ENCODE peak calls at places on chromosome 17, in eight cellular contexts. One of them, this sample, is unnamed.

GRCh38 chr17:17840751-17841591 is 4.2 kb upstream of the SREBF1 start:
- DNase-seq in A549: no peak
- DNase-seq in stomach: no peak
- DNase-seq in suprapubic skin: no peak
- DNase-seq in esophagus squamous epithelium: no peak
- DNase-seq in uterus: no peak
- DNase-seq in ovary: peak; percentile 33
- DNase-seq in heart left ventricle: peak; percentile 59
- DNase-seq in this sample: no peak

GRCh38 chr17:17443173-17443572 is 33.6 kb upstream of the MED9 start:
- DNase-seq in stomach: no peak
- DNase-seq in uterus: no peak
- DNase-seq in esophagus squamous epithelium: no peak
- DNase-seq in suprapubic skin: peak; percentile 43
- DNase-seq in heart left ventricle: no peak
- DNase-seq in ovary: no peak
- DNase-seq in A549: no peak
- DNase-seq in this sample: no peak

GRCh38 chr17:77308768-77309726 is 168.3 kb downstream of the SEC14L1 start:
- DNase-seq in uterus: peak; percentile 52
- DNase-seq in heart left ventricle: no peak
- DNase-seq in suprapubic skin: no peak
- DNase-seq in ovary: no peak
- DNase-seq in stomach: no peak
- DNase-seq in A549: no peak
- DNase-seq in esophagus squamous epithelium: no peak
- DNase-seq in this sample: no peak

GRCh38 chr17:4485676-4486646 is 12.7 kb upstream of the SPNS2 start:
- DNase-seq in uterus: no peak
- DNase-seq in heart left ventricle: no peak
- DNase-seq in ovary: no peak
- DNase-seq in esophagus squamous epithelium: no peak
- DNase-seq in stomach: no peak
- DNase-seq in suprapubic skin: no peak
- DNase-seq in A549: no peak
- DNase-seq in this sample: no peak

GRCh38 chr17:8985054-8985701 is 19.7 kb upstream of the PIK3R5 start:
- DNase-seq in uterus: no peak
- DNase-seq in stomach: no peak
- DNase-seq in suprapubic skin: no peak
- DNase-seq in heart left ventricle: no peak
- DNase-seq in esophagus squamous epithelium: no peak
- DNase-seq in ovary: no peak
- DNase-seq in A549: no peak
- DNase-seq in this sample: no peak

GRCh38 chr17:14471052-14471451 is 170.2 kb downstream of the HS3ST3B1 start:
- DNase-seq in stomach: no peak
- DNase-seq in A549: peak; percentile 50
- DNase-seq in ovary: no peak
- DNase-seq in uterus: no peak
- DNase-seq in suprapubic skin: no peak
- DNase-seq in esophagus squamous epithelium: no peak
- DNase-seq in heart left ventricle: no peak
- DNase-seq in this sample: no peak

GRCh38 chr17:44118427-44119050 is 4.9 kb downstream of the HDAC5 start:
- DNase-seq in heart left ventricle: no peak
- DNase-seq in uterus: no peak
- DNase-seq in A549: no peak
- DNase-seq in suprapubic skin: no peak
- DNase-seq in stomach: no peak
- DNase-seq in esophagus squamous epithelium: no peak
- DNase-seq in ovary: no peak
- DNase-seq in this sample: no peak

GRCh38 chr17:10420811-10421210 is 939 bp downstream of the MYH8 start:
- DNase-seq in suprapubic skin: no peak
- DNase-seq in heart left ventricle: no peak
- DNase-seq in A549: no peak
- DNase-seq in stomach: no peak
- DNase-seq in ovary: no peak
- DNase-seq in uterus: no peak
- DNase-seq in esophagus squamous epithelium: no peak
- DNase-seq in this sample: no peak

GRCh38 chr17:5921919-5922318 is 148.3 kb upstream of the WSCD1 start:
- DNase-seq in esophagus squamous epithelium: no peak
- DNase-seq in stomach: no peak
- DNase-seq in suprapubic skin: no peak
- DNase-seq in uterus: no peak
- DNase-seq in A549: peak; percentile 25
- DNase-seq in heart left ventricle: no peak
- DNase-seq in ovary: no peak
- DNase-seq in this sample: no peak

GRCh38 chr17:27793168-27793905 is 7.0 kb downstream of the NOS2 start:
- DNase-seq in suprapubic skin: no peak
- DNase-seq in stomach: no peak
- DNase-seq in uterus: no peak
- DNase-seq in esophagus squamous epithelium: no peak
- DNase-seq in ovary: peak; percentile 36
- DNase-seq in A549: peak; percentile 37
- DNase-seq in heart left ventricle: peak; percentile 32
- DNase-seq in this sample: no peak

GRCh38 chr17:2795412-2796163 is 650 bp upstream of the RAP1GAP2 start:
- DNase-seq in suprapubic skin: no peak
- DNase-seq in esophagus squamous epithelium: no peak
- DNase-seq in A549: no peak
- DNase-seq in ovary: no peak
- DNase-seq in heart left ventricle: no peak
- DNase-seq in stomach: no peak
- DNase-seq in uterus: no peak
- DNase-seq in this sample: no peak

GRCh38 chr17:74176546-74177001 is 26.9 kb upstream of the RPL38 start:
- DNase-seq in uterus: peak; percentile 28
- DNase-seq in suprapubic skin: no peak
- DNase-seq in A549: peak; percentile 76
- DNase-seq in ovary: peak; percentile 31
- DNase-seq in esophagus squamous epithelium: no peak
- DNase-seq in heart left ventricle: peak; percentile 39
- DNase-seq in stomach: peak; percentile 63
- DNase-seq in this sample: peak; percentile 79

GRCh38 chr17:248337-249235 is 67.1 kb upstream of the DOC2B start:
- DNase-seq in esophagus squamous epithelium: no peak
- DNase-seq in A549: no peak
- DNase-seq in heart left ventricle: peak; percentile 11
- DNase-seq in suprapubic skin: peak; percentile 50
- DNase-seq in uterus: peak; percentile 8
- DNase-seq in ovary: peak; percentile 11
- DNase-seq in stomach: no peak
- DNase-seq in this sample: peak; percentile 19

GRCh38 chr17:74394977-74395376 is 27.7 kb downstream of the GPR142 start:
- DNase-seq in esophagus squamous epithelium: no peak
- DNase-seq in suprapubic skin: no peak
- DNase-seq in stomach: peak; percentile 72
- DNase-seq in A549: no peak
- DNase-seq in uterus: no peak
- DNase-seq in ovary: no peak
- DNase-seq in heart left ventricle: no peak
- DNase-seq in this sample: peak; percentile 61

GRCh38 chr17:81931557-81932332 is 4.2 kb upstream of the MAFG start:
- DNase-seq in stomach: no peak
- DNase-seq in ovary: no peak
- DNase-seq in A549: no peak
- DNase-seq in heart left ventricle: no peak
- DNase-seq in uterus: no peak
- DNase-seq in esophagus squamous epithelium: no peak
- DNase-seq in suprapubic skin: no peak
- DNase-seq in this sample: no peak

GRCh38 chr17:36849871-36850348 is 87.4 kb upstream of the LHX1 start:
- DNase-seq in stomach: no peak
- DNase-seq in uterus: no peak
- DNase-seq in ovary: no peak
- DNase-seq in suprapubic skin: no peak
- DNase-seq in esophagus squamous epithelium: no peak
- DNase-seq in heart left ventricle: no peak
- DNase-seq in A549: peak; percentile 38
- DNase-seq in this sample: no peak

DNA sequence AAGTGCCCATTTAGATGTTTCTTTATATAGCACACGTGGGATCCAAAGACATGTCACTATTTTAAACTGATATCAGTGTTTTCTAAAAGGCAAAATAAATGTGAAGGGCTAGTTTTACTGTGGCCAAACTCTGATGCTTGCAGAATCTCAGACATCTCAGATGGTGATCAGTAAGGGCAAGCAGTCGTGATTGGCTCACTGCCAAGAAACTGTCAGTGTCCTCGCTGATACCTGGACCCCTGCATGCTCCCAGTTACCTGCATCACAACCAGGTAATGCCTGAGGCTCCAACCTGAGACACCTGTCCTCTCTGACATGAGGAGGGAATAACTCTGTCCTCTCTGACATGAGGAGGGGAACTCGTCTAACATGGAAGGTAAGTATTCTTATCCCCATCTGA is 114.0 kb downstream of the SPECC1 start:
- DNase-seq in stomach: no peak
- DNase-seq in uterus: no peak
- DNase-seq in suprapubic skin: no peak
- DNase-seq in heart left ventricle: no peak
- DNase-seq in esophagus squamous epithelium: no peak
- DNase-seq in ovary: no peak
- DNase-seq in A549: no peak
- DNase-seq in this sample: no peak
- H3K27ac ChIP-seq in stomach: no peak overlapping the region
- H3K27ac ChIP-seq in uterus: no peak overlapping the region
- H3K27ac ChIP-seq in suprapubic skin: no peak overlapping the region
- H3K27ac ChIP-seq in heart left ventricle: no peak overlapping the region
- H3K27ac ChIP-seq in esophagus squamous epithelium: no peak overlapping the region
- H3K27ac ChIP-seq in ovary: no peak overlapping the region
- H3K27ac ChIP-seq in A549: no peak overlapping the region
- H3K27ac ChIP-seq in this sample: no peak overlapping the region

DNA sequence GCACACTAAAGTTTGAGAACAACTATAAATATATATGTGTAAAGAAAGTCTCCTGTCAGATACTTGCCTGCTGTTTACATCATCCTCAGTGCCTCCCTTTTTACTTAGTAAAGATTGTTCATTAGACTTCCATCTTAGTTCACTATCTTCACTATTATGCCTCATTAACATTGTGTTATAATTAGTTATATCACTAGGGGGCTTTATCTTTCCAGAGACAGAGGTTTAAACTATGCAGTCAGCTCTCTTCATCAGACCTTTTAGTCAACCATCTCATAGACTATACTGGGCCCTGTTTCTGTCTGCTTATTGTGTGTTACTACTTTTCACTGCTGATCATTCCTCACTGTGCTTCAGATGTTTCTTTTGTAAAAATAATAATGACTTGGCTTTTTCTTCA is 630.8 kb upstream of the KIF2B start:
- DNase-seq in ovary: no peak
- DNase-seq in uterus: no peak
- DNase-seq in stomach: no peak
- DNase-seq in heart left ventricle: no peak
- DNase-seq in suprapubic skin: no peak
- DNase-seq in esophagus squamous epithelium: no peak
- DNase-seq in A549: no peak
- DNase-seq in this sample: no peak
- TF ChIP-seq CTCF in ovary: no peak
- TF ChIP-seq CTCF in uterus: no peak
- TF ChIP-seq CTCF in stomach: no peak
- TF ChIP-seq CTCF in heart left ventricle: no peak
- TF ChIP-seq CTCF in suprapubic skin: no peak
- TF ChIP-seq CTCF in esophagus squamous epithelium: no peak
- TF ChIP-seq CTCF in A549: no peak
- TF ChIP-seq CTCF in this sample: no peak

GRCh38 chr17:59840908-59841666 is 51.7 kb downstream of the TUBD1 start:
- DNase-seq in ovary: no peak
- DNase-seq in uterus: no peak
- DNase-seq in stomach: no peak
- DNase-seq in suprapubic skin: no peak
- DNase-seq in heart left ventricle: no peak
- DNase-seq in esophagus squamous epithelium: no peak
- DNase-seq in A549: no peak
- DNase-seq in this sample: no peak
- TF ChIP-seq POLR2A in ovary: no peak
- TF ChIP-seq POLR2A in uterus: no peak
- TF ChIP-seq POLR2A in stomach: no peak
- TF ChIP-seq POLR2A in suprapubic skin: no peak
- TF ChIP-seq POLR2A in heart left ventricle: no peak
- TF ChIP-seq POLR2A in esophagus squamous epithelium: no peak
- TF ChIP-seq POLR2A in A549: no peak
- TF ChIP-seq POLR2A in this sample: peak; percentile 13

GRCh38 chr17:19389386-19389785 is 2.4 kb upstream of the MFAP4 start:
- DNase-seq in esophagus squamous epithelium: no peak
- DNase-seq in heart left ventricle: no peak
- DNase-seq in uterus: peak; percentile 25
- DNase-seq in A549: no peak
- DNase-seq in ovary: no peak
- DNase-seq in stomach: no peak
- DNase-seq in suprapubic skin: no peak
- DNase-seq in this sample: no peak

GRCh38 chr17:19386276-19386863 is 620 bp downstream of the MFAP4 start:
- DNase-seq in stomach: peak; percentile 51
- DNase-seq in uterus: peak; percentile 91
- DNase-seq in esophagus squamous epithelium: no peak
- DNase-seq in suprapubic skin: peak; percentile 91
- DNase-seq in heart left ventricle: no peak
- DNase-seq in ovary: peak; percentile 79
- DNase-seq in A549: peak; percentile 79
- DNase-seq in this sample: no peak

GRCh38 chr17:19388791-19389190 is 1.8 kb upstream of the MFAP4 start:
- DNase-seq in A549: no peak
- DNase-seq in stomach: no peak
- DNase-seq in esophagus squamous epithelium: no peak
- DNase-seq in suprapubic skin: no peak
- DNase-seq in ovary: no peak
- DNase-seq in uterus: peak; percentile 69
- DNase-seq in heart left ventricle: no peak
- DNase-seq in this sample: peak; percentile 53

GRCh38 chr17:19386974-19387920 is at the start of gene MFAP4:
- DNase-seq in suprapubic skin: no peak
- DNase-seq in heart left ventricle: peak; percentile 78
- DNase-seq in uterus: peak; percentile 93
- DNase-seq in esophagus squamous epithelium: no peak
- DNase-seq in stomach: no peak
- DNase-seq in ovary: peak; percentile 87
- DNase-seq in A549: no peak
- DNase-seq in this sample: no peak

DNA sequence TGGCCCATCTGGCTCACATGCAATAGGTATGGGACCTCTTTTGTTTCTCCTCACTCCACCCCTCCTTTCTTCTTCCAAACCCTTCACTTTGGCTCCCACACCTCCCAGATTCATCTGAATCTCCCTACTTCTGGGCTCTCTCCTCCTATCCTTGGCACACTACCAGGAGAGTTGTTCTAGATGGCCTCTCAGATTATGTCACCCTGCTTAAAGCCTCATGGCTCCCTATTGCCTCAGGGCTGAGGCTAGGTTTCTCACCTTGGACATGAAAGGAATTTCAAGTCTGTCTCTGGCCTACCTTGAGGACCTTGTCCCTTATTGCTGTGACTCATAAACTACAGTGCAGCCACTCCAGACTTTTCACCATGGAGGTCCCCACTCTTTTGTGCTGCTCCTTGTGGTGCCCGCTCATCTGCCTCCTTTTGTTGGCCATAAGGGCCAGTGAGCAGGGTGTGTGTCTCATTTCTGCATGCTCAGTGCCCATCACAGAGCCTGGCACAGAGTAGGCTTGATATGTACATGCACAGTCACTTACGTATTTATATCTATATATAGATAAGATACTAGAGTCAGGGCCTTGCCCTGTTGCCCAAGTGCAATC is 1.0 kb upstream of the MFAP4 start:
- DNase-seq in stomach: no peak
- DNase-seq in esophagus squamous epithelium: no peak
- DNase-seq in heart left ventricle: no peak
- DNase-seq in suprapubic skin: no peak
- DNase-seq in uterus: no peak
- DNase-seq in ovary: no peak
- DNase-seq in A549: no peak
- DNase-seq in this sample: peak; percentile 71
- H3K27ac ChIP-seq in stomach: peak overlapping the region; percentile 88
- H3K27ac ChIP-seq in esophagus squamous epithelium: peak overlapping the region; percentile 97
- H3K27ac ChIP-seq in heart left ventricle: peak overlapping the region; percentile 58
- H3K27ac ChIP-seq in suprapubic skin: peak overlapping the region; percentile 93
- H3K27ac ChIP-seq in uterus: peak overlapping the region; percentile 97
- H3K27ac ChIP-seq in ovary: peak overlapping the region; percentile 89
- H3K27ac ChIP-seq in A549: peak overlapping the region; percentile 56
- H3K27ac ChIP-seq in this sample: peak overlapping the region; percentile 78

This sample was measured in Peyer's patch.